ENCODE peak calls at places on chromosomes 7 and 10, in four cellular contexts. W, Q, Y and J are unnamed samples.

GRCh38 chr10:124916098-124916584 is 25.8 kb upstream of the ZRANB1 start:
- DNase-seq in W (no peak), Q (no peak), Y (no peak), J (no peak)

GRCh38 chr7:44259547-44260457 is 59.0 kb downstream of the YKT6 start:
- DNase-seq in W (no peak), Y (no peak), Q (no peak), J (no peak)

GRCh38 chr7:945556-946255 is 8.8 kb downstream of the ADAP1 start:
- DNase-seq in Q (no peak), W (peak), Y (no peak), J (peak)

GRCh38 chr7:41206267-41206666 is 496.6 kb downstream of the INHBA start:
- DNase-seq in Q (no peak), W (no peak), Y (no peak), J (no peak)

GRCh38 chr7:17907014-17907413 is 33.3 kb downstream of the SNX13 start:
- DNase-seq in W (no peak), Y (no peak), Q (no peak), J (no peak)

GRCh38 chr7:68187549-68187948 is 1190.9 kb downstream of the TYW1 start:
- DNase-seq in W (no peak), Y (no peak), Q (no peak), J (no peak)

GRCh38 chr10:96671207-96671890 is 49.0 kb downstream of the PIK3AP1 start:
- DNase-seq in Y (no peak), Q (no peak), W (no peak), J (no peak)

GRCh38 chr10:34526758-34527730 is 288.1 kb downstream of the PARD3 start:
- DNase-seq in Y (peak), Q (no peak), W (peak), J (peak)

GRCh38 chr10:119205926-119206602 is 1.3 kb upstream of the GRK5 start:
- DNase-seq in Q (no peak), Y (peak), W (peak), J (no peak)

GRCh38 chr10:19889279-19889678 is 73.0 kb downstream of the PLXDC2 start:
- DNase-seq in Q (no peak), Y (no peak), W (no peak), J (no peak)

GRCh38 chr10:29372920-29373319 is 84.0 kb downstream of the LYZL1 start:
- DNase-seq in Q (no peak), Y (no peak), W (no peak), J (no peak)

GRCh38 chr10:52387744-52388143 is 73.7 kb downstream of the DKK1 start:
- DNase-seq in Q (no peak), Y (no peak), W (no peak), J (no peak)

GRCh38 chr7:38300175-38300574 is 26.7 kb upstream of the TARP start:
- DNase-seq in Q (no peak), Y (no peak), W (peak), J (no peak)

GRCh38 chr10:69730251-69731156 is 71.2 kb upstream of the COL13A1 start:
- DNase-seq in W (peak), Q (no peak), Y (no peak), J (no peak)

GRCh38 chr7:155984609-155985405 is 172.5 kb upstream of the SHH start:
- DNase-seq in Y (no peak), Q (no peak), W (no peak), J (no peak)

GRCh38 chr10:90181251-90181691 is 479.9 kb downstream of the KIF20B start:
- DNase-seq in W (no peak), Q (no peak), Y (no peak), J (no peak)

GRCh38 chr7:102169651-102170416 is 116.8 kb upstream of the SH2B2 start:
- DNase-seq in W (peak), Q (no peak), Y (no peak), J (no peak)

GRCh38 chr10:101649530-101650085 is 45.4 kb downstream of the FBXW4 start:
- DNase-seq in W (no peak), Y (no peak), Q (no peak), J (no peak)

GRCh38 chr7:45240187-45240776 is 82.7 kb downstream of the RAMP3 start:
- DNase-seq in Q (no peak), Y (no peak), W (no peak), J (no peak)

GRCh38 chr7:41979834-41980307 is 257.1 kb downstream of the GLI3 start:
- DNase-seq in Y (peak), W (peak), Q (no peak), J (peak)

GRCh38 chr10:77666821-77667220 is 29.2 kb upstream of the KCNMA1 start:
- DNase-seq in Q (no peak), Y (no peak), W (no peak), J (no peak)

GRCh38 chr7:70317356-70317755 is 719.1 kb downstream of the AUTS2 start:
- DNase-seq in W (no peak), Q (no peak), Y (no peak), J (no peak)

GRCh38 chr7:102323914-102324195 is 32.4 kb downstream of the SPDYE6 start:
- DNase-seq in Y (no peak), W (no peak), Q (no peak), J (no peak)

GRCh38 chr7:108152198-108152597 is 22.0 kb upstream of the LAMB4 start:
- DNase-seq in W (no peak), Y (no peak), Q (no peak), J (no peak)

GRCh38 chr7:159095979-159096411 is 48.7 kb downstream of the VIPR2 start:
- DNase-seq in W (peak), Y (no peak), Q (no peak), J (no peak)

GRCh38 chr7:151585744-151586424 is 66.2 kb upstream of the RHEB start:
- DNase-seq in Y (no peak), Q (no peak), W (no peak), J (no peak)

GRCh38 chr10:127006453-127006852 is 101.2 kb downstream of the DOCK1 start:
- DNase-seq in W (no peak), Y (no peak), Q (no peak), J (no peak)

GRCh38 chr7:18638594-18639452 is 143.3 kb downstream of the HDAC9 start:
- DNase-seq in Q (no peak), Y (no peak), W (no peak), J (no peak)

GRCh38 chr10:90222372-90222771 is 521.0 kb downstream of the KIF20B start:
- DNase-seq in W (no peak), Q (no peak), Y (no peak), J (no peak)

GRCh38 chr7:151028131-151028947 is at the start of gene ABCB8:
- DNase-seq in Y (peak), Q (peak), W (peak), J (peak)

GRCh38 chr10:122310311-122311050 is 39.4 kb downstream of the BTBD16 start:
- DNase-seq in Q (no peak), W (peak), Y (no peak), J (no peak)

GRCh38 chr7:123615344-123615743 is 13.7 kb downstream of the ASB15 start:
- DNase-seq in Q (no peak), W (no peak), Y (peak), J (no peak)

GRCh38 chr7:70833726-70834125 is 298.2 kb upstream of the GALNT17 start:
- DNase-seq in Y (no peak), W (no peak), Q (no peak), J (no peak)

GRCh38 chr10:33594475-33594874 is 260.0 kb upstream of the NRP1 start:
- DNase-seq in W (no peak), Q (no peak), Y (no peak), J (no peak)

GRCh38 chr10:72274213-72274729 is 547 bp downstream of the DDIT4 start:
- DNase-seq in W (peak), Q (no peak), Y (no peak), J (no peak)

GRCh38 chr10:26479766-26480492 is 41.8 kb downstream of the APBB1IP start:
- DNase-seq in Y (no peak), Q (no peak), W (no peak), J (no peak)

GRCh38 chr10:26478061-26478460 is 39.9 kb downstream of the APBB1IP start:
- DNase-seq in Q (no peak), Y (no peak), W (no peak), J (no peak)

GRCh38 chr10:26483554-26483953 is 45.4 kb downstream of the APBB1IP start:
- DNase-seq in W (no peak), Y (no peak), Q (no peak), J (no peak)

GRCh38 chr10:26481914-26482550 is 43.9 kb downstream of the APBB1IP start:
- DNase-seq in Q (no peak), Y (no peak), W (no peak), J (no peak)

GRCh38 chr10:26480909-26481703 is 43.0 kb downstream of the APBB1IP start:
- DNase-seq in W (no peak), Q (no peak), Y (no peak), J (no peak)
- H3K4me3 ChIP-seq in W (no peak), Q (no peak), Y (no peak), J (no peak)

DNA sequence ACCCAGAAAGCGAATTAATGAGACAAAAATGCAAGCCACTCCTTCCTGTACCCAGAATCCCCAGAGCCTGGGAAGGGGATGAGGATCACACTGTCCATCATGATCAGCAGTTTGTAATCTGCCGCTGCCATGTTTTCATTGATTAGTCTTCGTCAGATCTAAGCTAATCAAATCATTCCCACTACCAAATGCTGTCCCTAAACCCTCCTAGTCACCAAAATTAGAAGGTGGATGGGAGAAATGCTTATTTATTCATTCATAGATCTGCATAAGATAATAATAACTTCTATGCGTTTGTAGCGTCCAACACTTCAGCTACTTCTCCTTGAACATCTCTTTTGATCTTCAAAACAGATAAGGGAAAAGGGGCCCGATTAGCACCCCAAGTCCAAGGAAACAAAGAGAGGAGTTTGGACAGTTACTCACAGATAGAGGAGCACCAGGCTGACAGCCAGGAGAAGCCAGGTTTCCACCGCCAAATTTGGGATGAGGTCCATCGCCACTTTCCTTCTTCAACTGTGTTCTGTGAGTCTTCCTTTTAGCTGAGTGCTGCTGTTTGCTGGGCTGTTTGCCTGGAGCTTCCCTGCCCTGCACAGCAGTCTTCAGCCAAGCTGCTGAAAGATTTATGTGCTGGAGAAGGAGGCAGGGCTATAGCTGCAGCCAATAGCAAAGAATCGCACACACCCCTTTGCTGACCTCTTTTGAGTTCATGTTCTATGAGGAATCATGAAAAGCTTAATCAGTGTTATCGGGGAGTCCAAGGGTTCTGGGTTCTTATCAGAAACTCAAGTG is at the start of gene CYP3A5:
- DNase-seq in Q (no peak), Y (no peak), W (no peak), J (no peak)
- H3K4me3 ChIP-seq in Q (no peak), Y (no peak), W (no peak), J (no peak)

DNA sequence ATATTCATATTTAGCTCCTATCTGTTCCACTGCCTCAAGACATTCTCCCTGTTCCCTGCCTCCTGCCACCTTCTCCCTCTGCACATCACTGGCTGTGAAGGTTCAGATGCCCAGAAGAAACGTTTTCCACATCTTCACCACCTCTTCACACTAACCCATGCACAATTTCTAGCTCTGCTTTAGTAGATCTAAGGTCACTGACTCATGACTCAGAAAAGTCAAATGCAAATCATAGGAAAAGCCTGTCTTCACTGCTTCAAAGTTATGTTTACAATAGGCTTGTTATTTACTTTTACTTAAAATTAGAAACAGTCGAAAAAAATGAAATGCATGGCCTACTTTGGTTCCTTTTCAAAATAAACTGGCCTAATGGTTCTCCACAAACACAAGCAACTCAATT is 2.5 kb downstream of the SCRN1 start:
- DNase-seq in Q (peak), W (no peak), Y (no peak), J (no peak)
- H3K4me3 ChIP-seq in Q (peak), W (no peak), Y (no peak), J (no peak)

GRCh38 chr7:97735075-97735474 is 3.2 kb downstream of the TAC1 start:
- DNase-seq in Q (no peak), Y (no peak), W (no peak), J (no peak)

GRCh38 chr7:97733276-97734206 is 1.7 kb downstream of the TAC1 start:
- DNase-seq in Q (no peak), Y (peak), W (peak), J (peak)

GRCh38 chr7:97731736-97732370 is at the start of gene TAC1:
- DNase-seq in W (peak), Y (peak), Q (no peak), J (peak)

GRCh38 chr7:97734255-97734654 is 2.4 kb downstream of the TAC1 start:
- DNase-seq in Q (no peak), Y (no peak), W (no peak), J (no peak)

DNA sequence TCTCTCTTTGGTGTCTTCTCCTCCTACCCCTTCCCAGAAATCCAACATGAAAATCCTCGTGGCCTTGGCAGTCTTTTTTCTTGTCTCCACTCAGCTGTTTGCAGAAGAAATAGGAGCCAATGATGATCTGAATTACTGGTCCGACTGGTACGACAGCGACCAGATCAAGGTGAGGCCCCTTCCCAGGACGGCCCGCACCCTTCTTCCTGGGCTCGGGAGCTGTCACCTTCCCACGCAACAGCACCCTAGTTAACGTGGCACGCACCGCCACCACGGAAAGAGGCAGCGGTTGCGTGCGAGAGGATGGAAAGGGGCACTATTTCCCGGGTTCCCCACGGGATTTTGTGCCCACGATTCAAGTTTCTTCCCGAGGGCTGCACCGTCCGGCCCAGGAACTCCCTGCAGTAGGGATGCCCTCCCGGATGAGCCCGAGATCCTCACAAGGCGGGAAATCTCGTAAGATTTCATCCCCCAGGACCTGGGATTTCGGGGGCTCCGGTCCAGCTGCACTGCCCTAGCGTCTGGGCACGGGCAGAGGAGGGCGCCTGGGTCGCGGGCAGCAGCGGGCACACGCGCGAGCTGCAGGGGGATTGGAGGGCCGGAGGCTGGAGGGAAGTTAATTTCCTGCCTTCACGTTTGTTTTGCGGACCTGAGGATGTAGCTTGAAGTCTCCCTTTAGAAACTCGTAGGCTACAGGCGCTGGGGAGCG is 835 bp downstream of the TAC1 start:
- DNase-seq in W (peak), Q (no peak), Y (peak), J (peak)
- H3K4me3 ChIP-seq in W (peak), Q (no peak), Y (peak), J (peak)

GRCh38 chr10:86366902-86367338 is 325 bp upstream of the GRID1 start:
- DNase-seq in W (no peak), Q (no peak), Y (no peak), J (no peak)
- H3K4me3 ChIP-seq in W (peak), Q (peak), Y (peak), J (peak)